ENCODE peak calls at places on chromosomes 16 and 17, in nine cellular contexts. Y is AG04449, W is heart right ventricle, H is foreskin fibroblast, P is testis, J is left lung, E is BJ, K is tibial artery, V is astrocyte of the spinal cord. D is an unnamed sample.

GRCh38 chr16:69724981-69725479 is 1.3 kb downstream of the NQO1 start:
- DNase-seq in Y (no peak), V (no peak), P (no peak), K (no peak), H (peak), E (no peak), W (no peak), J (no peak), D (no peak)

GRCh38 chr17:32477220-32477619 is 9.6 kb upstream of the CDK5R1 start:
- DNase-seq in W (no peak), Y (no peak), V (no peak), K (no peak), J (no peak), P (no peak), E (no peak), H (no peak), D (no peak)

GRCh38 chr17:19857640-19858039 is 10.1 kb downstream of the ULK2 start:
- DNase-seq in Y (no peak), P (no peak), W (no peak), H (no peak), E (no peak), V (no peak), J (no peak), K (no peak), D (no peak)

GRCh38 chr17:57286372-57287105 is 30.2 kb downstream of the MSI2 start:
- DNase-seq in K (no peak), Y (no peak), P (no peak), H (no peak), W (no peak), J (no peak), V (peak), E (no peak), D (no peak)

GRCh38 chr16:57738844-57739243 is 3.3 kb downstream of the KATNB1 start:
- DNase-seq in Y (no peak), K (no peak), P (no peak), H (no peak), W (no peak), E (no peak), V (no peak), J (no peak), D (no peak)

GRCh38 chr16:79509221-79509631 is 91.3 kb downstream of the MAF start:
- DNase-seq in V (no peak), W (peak), K (peak), Y (no peak), P (peak), E (no peak), H (no peak), J (peak), D (no peak)

GRCh38 chr17:40209404-40210093 is 9.6 kb upstream of the WIPF2 start:
- DNase-seq in J (no peak), Y (peak), W (no peak), P (no peak), H (peak), V (peak), E (peak), K (no peak), D (no peak)

GRCh38 chr16:89860747-89861304 is 12.6 kb upstream of the TCF25 start:
- DNase-seq in V (peak), J (peak), P (peak), E (no peak), H (peak), W (peak), K (peak), Y (no peak), D (no peak)

GRCh38 chr17:80754846-80755245 is 210.2 kb downstream of the RPTOR start:
- DNase-seq in K (no peak), V (no peak), E (no peak), J (peak), H (no peak), Y (no peak), P (no peak), W (no peak), D (no peak)

GRCh38 chr16:2053211-2053610 is 5.4 kb downstream of the TSC2 start:
- DNase-seq in V (no peak), P (no peak), K (no peak), E (no peak), Y (no peak), H (no peak), W (no peak), J (no peak), D (no peak)

GRCh38 chr16:87419971-87420370 is 27.8 kb downstream of the MAP1LC3B start:
- DNase-seq in P (no peak), V (no peak), W (no peak), K (no peak), E (no peak), J (no peak), Y (no peak), H (no peak), D (no peak)

GRCh38 chr16:87418644-87419043 is 26.5 kb downstream of the MAP1LC3B start:
- DNase-seq in H (no peak), P (no peak), J (no peak), Y (no peak), K (no peak), V (no peak), W (no peak), E (no peak), D (no peak)

GRCh38 chr16:87421369-87421912 is 29.3 kb downstream of the MAP1LC3B start:
- DNase-seq in J (no peak), K (no peak), H (no peak), Y (no peak), W (no peak), P (no peak), E (no peak), V (no peak), D (no peak)

GRCh38 chr16:87422106-87422505 is 30.0 kb downstream of the MAP1LC3B start:
- DNase-seq in Y (no peak), J (no peak), W (no peak), V (no peak), P (no peak), K (no peak), H (no peak), E (no peak), D (no peak)

DNA sequence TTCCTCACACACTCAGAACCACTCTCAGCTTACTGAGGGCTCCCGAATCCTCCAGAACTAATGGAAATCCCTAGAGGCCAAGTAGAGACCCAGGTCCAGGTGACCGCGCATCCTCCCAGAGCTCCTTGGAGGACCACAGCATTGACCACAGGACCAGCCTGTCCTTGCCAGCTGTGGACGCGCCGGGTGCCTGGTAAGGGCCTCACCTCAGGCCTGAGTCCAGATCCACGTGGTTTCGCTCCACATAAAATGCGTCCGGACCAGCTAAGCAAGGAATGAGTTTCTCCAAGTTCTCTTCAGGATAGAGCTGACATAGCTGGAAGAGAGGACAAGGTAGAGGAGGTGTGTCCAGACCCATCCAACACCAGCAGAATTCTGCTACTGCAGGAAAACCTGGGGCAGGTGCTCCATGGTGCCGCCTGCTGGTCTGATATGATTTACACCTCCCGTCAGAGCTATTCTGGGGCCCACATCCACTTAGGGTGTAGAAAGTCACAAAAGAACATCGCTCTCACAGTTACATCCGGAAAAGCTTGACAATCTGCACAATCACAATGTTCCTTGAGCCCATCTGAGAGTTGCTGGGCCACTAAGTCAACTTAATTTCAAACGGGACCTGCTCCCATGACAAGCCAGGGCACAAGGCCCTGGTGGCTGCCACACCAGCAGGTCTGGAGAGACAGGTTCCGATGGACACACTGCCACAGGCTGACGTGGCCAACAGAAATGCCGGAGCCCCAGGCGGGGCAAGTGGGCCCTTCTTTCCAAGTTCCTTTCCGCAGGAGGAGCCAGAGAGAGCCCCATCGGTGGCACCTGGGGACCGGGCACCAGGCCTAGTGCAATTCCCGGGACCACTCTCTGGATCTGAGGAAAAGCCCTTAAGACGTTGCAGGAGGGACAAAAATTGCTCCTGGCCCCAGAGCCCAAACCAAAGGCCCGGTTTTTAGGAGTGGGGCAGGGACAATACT is 28.5 kb downstream of the MAP1LC3B start:
- DNase-seq in Y (no peak), K (no peak), H (no peak), W (no peak), V (no peak), J (no peak), E (no peak), P (no peak), D (no peak)
- TF ChIP-seq CTCF in Y (no peak), K (no peak), H (peak), W (no peak), V (no peak), J (no peak), E (no peak), P (no peak), D (peak)

DNA sequence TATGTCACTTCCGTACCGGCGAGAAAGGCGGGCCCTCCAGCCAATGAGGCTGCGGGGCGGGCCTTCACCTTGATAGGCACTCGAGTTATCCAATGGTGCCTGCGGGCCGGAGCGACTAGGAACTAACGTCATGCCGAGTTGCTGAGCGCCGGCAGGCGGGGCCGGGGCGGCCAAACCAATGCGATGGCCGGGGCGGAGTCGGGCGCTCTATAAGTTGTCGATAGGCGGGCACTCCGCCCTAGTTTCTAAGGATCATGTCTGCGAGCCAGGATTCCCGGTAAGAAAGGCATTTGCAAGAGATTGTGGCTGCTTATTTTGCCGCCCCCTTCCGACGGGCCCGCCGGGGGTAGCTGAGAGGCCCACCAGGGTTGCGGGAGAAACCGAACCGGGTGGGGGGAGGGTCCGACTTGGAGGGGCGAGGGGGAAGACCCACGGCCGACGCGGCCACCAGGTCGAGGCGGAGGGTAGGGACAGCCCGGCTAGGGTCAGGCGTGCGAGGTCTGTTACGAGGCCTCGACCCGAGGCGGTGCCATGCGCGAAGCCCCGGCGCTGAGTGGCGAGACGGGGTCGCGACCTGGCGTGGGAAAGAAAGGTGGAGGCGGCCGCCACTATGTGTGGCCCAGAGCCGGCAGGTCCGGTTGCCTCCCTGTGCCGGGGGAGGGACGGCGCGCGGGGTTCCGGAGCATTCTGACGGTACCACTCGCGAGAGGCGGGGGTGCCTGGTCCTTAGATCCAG is 6.7 kb upstream of the CD68 start:
- DNase-seq in E (peak), V (peak), K (peak), Y (no peak), P (peak), J (peak), H (peak), W (peak), D (peak)
- H3K4me3 ChIP-seq in E (peak), V (peak), K (peak), Y (peak), P (peak), J (peak), H (peak), W (peak), D (peak)

GRCh38 chr16:72787519-72788268 is 260.2 kb downstream of the ZFHX3 start:
- DNase-seq in W (peak), E (peak), Y (peak), H (peak), K (peak), V (peak), J (peak), P (peak), D (peak)
- TF ChIP-seq CTCF in W (no peak), E (no peak), Y (no peak), H (no peak), K (peak), V (no peak), J (no peak), P (no peak), D (no peak)

DNA sequence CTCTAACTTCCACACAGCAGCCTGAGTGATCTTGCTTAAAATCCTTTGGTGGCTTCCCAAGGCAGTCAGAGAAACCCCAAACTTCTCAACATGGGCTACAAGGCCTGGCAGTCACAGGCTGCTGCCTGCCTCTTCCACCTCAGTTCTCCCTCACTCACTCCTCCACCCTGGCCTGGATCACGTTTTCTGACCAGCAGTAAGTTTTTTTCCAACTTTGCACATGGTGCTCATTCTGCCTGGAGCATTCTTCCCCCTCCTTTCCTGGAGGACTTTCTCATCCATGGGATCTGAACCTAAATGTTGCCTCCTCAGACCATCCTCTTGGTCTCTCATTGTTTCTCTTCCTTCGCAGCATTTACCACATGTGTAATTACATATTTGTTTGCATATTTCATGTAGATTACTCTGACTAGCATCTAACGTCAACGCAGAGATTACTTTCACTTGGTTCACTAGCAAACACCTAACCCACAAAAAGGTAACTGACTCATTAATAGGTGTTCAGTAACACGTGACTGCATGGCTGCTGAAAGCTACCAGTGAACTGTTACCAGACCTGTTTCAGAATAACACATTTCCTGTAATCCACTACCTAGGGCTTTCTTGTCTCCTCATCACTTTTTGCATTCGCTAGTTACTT is 17.1 kb downstream of the GNA13 start:
- DNase-seq in W (no peak), P (no peak), K (no peak), J (no peak), E (no peak), V (no peak), H (no peak), Y (no peak), D (no peak)
- H3K4me3 ChIP-seq in W (no peak), P (no peak), K (no peak), J (no peak), E (no peak), V (no peak), H (no peak), Y (no peak), D (no peak)

DNA sequence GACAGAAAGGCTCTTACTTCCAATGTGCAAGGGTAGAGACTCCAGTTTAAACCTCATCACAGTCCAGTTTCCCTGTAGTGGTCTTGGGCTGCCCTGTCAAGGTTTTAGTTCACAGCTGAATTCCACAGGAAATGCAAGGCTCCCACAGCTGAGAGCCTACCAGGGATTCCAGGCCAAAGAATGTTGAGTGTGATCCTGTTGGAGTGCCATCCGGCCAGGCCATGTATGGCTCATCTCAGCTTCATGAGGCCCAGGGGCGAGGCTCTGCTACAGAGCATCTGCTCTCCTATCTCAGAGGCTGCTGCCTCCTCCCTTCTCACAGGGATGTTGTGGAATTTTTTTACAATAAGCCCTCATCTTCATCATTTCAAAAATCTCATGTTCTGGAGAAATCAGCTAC is 239.8 kb upstream of the CCL2 start:
- DNase-seq in P (no peak), K (no peak), V (no peak), E (no peak), J (no peak), Y (no peak), H (no peak), W (no peak), D (no peak)
- TF ChIP-seq CTCF in P (no peak), K (no peak), V (no peak), E (no peak), J (no peak), Y (no peak), H (no peak), W (no peak), D (no peak)

GRCh38 chr17:76536511-76537287 is 810 bp downstream of the CYGB start:
- DNase-seq in J (no peak), V (no peak), W (no peak), K (no peak), Y (no peak), E (no peak), P (no peak), H (no peak), D (no peak)

GRCh38 chr17:76538941-76539340 is 903 bp upstream of the PRCD start:
- DNase-seq in V (no peak), K (no peak), H (no peak), E (no peak), W (no peak), J (no peak), Y (no peak), P (no peak), D (no peak)

GRCh38 chr17:76538281-76538931 is 897 bp upstream of the CYGB start:
- DNase-seq in K (no peak), V (no peak), Y (no peak), E (no peak), W (no peak), H (no peak), P (no peak), J (no peak), D (no peak)

GRCh38 chr17:76537288-76537577 is 276 bp downstream of the CYGB start:
- DNase-seq in E (no peak), V (no peak), P (peak), H (peak), K (no peak), Y (no peak), W (peak), J (no peak), D (no peak)

GRCh38 chr17:76537578-76538280 is at the start of gene CYGB:
- DNase-seq in J (no peak), H (no peak), P (no peak), Y (no peak), W (peak), K (no peak), V (no peak), E (no peak), D (no peak)
- H3K4me3 ChIP-seq in J (peak), H (peak), P (peak), Y (peak), W (peak), K (peak), V (peak), E (peak), D (peak)

GRCh38 chr17:76032780-76033108 is 5.6 kb upstream of the EVPL start:
- DNase-seq in K (no peak), P (no peak), V (no peak), Y (no peak), E (no peak), H (no peak), W (no peak), J (no peak), D (no peak)
- TF ChIP-seq CTCF in K (no peak), P (no peak), V (no peak), Y (no peak), E (no peak), H (no peak), W (no peak), J (no peak), D (no peak)

GRCh38 chr16:11252482-11252931 is 3.5 kb downstream of the SOCS1 start:
- DNase-seq in E (no peak), P (no peak), W (no peak), Y (no peak), J (no peak), K (no peak), H (no peak), V (no peak), D (no peak)
- H3K4me3 ChIP-seq in E (no peak), P (no peak), W (peak), Y (no peak), J (no peak), K (no peak), H (peak), V (no peak), D (no peak)

DNA sequence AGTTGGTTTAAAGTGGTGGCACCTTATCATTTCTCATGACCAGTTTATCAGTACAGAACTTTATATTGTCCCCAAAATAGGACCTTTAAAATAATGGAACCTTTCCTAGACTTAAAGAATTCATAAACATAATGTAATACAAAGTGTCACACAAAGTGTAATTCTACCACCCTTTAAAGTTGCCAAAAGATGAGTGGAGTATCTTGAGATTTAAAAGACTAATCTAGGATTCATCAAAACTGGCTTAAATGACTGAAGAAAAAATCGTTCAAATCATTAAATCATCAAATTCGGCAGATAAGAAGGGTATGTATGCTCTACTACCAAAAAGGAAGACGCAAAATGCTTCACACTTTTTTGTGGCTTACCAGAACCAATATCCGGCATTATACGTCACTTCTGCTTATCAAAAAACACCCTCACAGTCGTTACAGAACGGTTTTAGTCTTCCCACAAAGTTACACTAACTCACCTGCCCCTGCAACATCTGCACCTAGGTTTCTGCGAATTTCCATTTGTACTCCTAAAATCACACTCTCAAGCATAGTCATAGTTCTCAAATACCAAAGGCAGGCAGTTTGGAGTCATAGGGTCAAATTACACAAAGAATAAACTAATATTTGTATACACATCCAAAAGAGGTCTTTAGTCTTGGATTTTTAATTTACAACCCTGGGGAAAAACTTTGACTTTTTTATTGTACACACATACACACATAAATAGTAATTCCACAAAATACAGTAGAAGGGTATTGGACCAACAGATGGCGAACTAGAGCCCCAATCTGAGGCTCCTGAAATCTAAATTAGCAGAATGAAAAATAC is 1.4 kb upstream of the KANSL1 start:
- DNase-seq in V (peak), K (no peak), E (no peak), J (no peak), W (no peak), P (no peak), Y (no peak), H (peak), D (no peak)
- TF ChIP-seq CTCF in V (peak), K (no peak), E (peak), J (peak), W (peak), P (no peak), Y (peak), H (peak), D (peak)